ENCODE peak calls at places on chromosome 5, in five cellular contexts. One of them, this sample, is unnamed.

GRCh38 chr5:94361161-94361560 is 257.2 kb downstream of the KIAA0825 start:
- DNase-seq in IMR-90: no peak
- DNase-seq in stomach: no peak
- DNase-seq in transverse colon: no peak
- DNase-seq in ovary: no peak
- DNase-seq in this sample: no peak

GRCh38 chr5:166772770-166773169 is 1518.7 kb upstream of the WWC1 start:
- DNase-seq in IMR-90: no peak
- DNase-seq in stomach: no peak
- DNase-seq in transverse colon: no peak
- DNase-seq in ovary: no peak
- DNase-seq in this sample: no peak

GRCh38 chr5:138790684-138791083 is 37.5 kb downstream of the CTNNA1 start:
- DNase-seq in IMR-90: peak
- DNase-seq in stomach: no peak
- DNase-seq in transverse colon: no peak
- DNase-seq in ovary: no peak
- DNase-seq in this sample: no peak

GRCh38 chr5:160513485-160513884 is 91.8 kb downstream of the PTTG1 start:
- DNase-seq in IMR-90: no peak
- DNase-seq in stomach: no peak
- DNase-seq in transverse colon: no peak
- DNase-seq in ovary: no peak
- DNase-seq in this sample: no peak

GRCh38 chr5:219492-219891 is 1.4 kb downstream of the SDHA start:
- DNase-seq in IMR-90: peak
- DNase-seq in stomach: no peak
- DNase-seq in transverse colon: no peak
- DNase-seq in ovary: no peak
- DNase-seq in this sample: no peak

GRCh38 chr5:114898602-114899001 is 271.1 kb downstream of the TRIM36 start:
- DNase-seq in IMR-90: no peak
- DNase-seq in stomach: no peak
- DNase-seq in transverse colon: no peak
- DNase-seq in ovary: no peak
- DNase-seq in this sample: no peak

GRCh38 chr5:126656397-126657007 is 55.8 kb downstream of the PHAX start:
- DNase-seq in IMR-90: peak
- DNase-seq in stomach: no peak
- DNase-seq in transverse colon: no peak
- DNase-seq in ovary: no peak
- DNase-seq in this sample: no peak

GRCh38 chr5:62386824-62387223 is 16.9 kb downstream of the DIMT1 start:
- DNase-seq in IMR-90: peak
- DNase-seq in stomach: no peak
- DNase-seq in transverse colon: no peak
- DNase-seq in ovary: no peak
- DNase-seq in this sample: no peak

GRCh38 chr5:2093859-2094615 is 211.3 kb upstream of the IRX4 start:
- DNase-seq in IMR-90: no peak
- DNase-seq in stomach: no peak
- DNase-seq in transverse colon: no peak
- DNase-seq in ovary: no peak
- DNase-seq in this sample: no peak

GRCh38 chr5:5198111-5198510 is 58.0 kb downstream of the ADAMTS16 start:
- DNase-seq in IMR-90: no peak
- DNase-seq in stomach: no peak
- DNase-seq in transverse colon: no peak
- DNase-seq in ovary: no peak
- DNase-seq in this sample: no peak

GRCh38 chr5:107615173-107615856 is 55.4 kb downstream of the EFNA5 start:
- DNase-seq in IMR-90: no peak
- DNase-seq in stomach: no peak
- DNase-seq in transverse colon: no peak
- DNase-seq in ovary: no peak
- DNase-seq in this sample: no peak

GRCh38 chr5:31581498-31582099 is 49.5 kb downstream of the C5orf22 start:
- DNase-seq in IMR-90: peak
- DNase-seq in stomach: no peak
- DNase-seq in transverse colon: no peak
- DNase-seq in ovary: no peak
- DNase-seq in this sample: no peak

GRCh38 chr5:94503677-94504076 is 114.7 kb downstream of the KIAA0825 start:
- DNase-seq in IMR-90: no peak
- DNase-seq in stomach: no peak
- DNase-seq in transverse colon: no peak
- DNase-seq in ovary: no peak
- DNase-seq in this sample: no peak

GRCh38 chr5:104635216-104635615 is 1072.6 kb upstream of the NUDT12 start:
- DNase-seq in IMR-90: peak
- DNase-seq in stomach: no peak
- DNase-seq in transverse colon: no peak
- DNase-seq in ovary: no peak
- DNase-seq in this sample: no peak

GRCh38 chr5:158276692-158277091 is 417.7 kb upstream of the CLINT1 start:
- DNase-seq in IMR-90: no peak
- DNase-seq in stomach: no peak
- DNase-seq in transverse colon: no peak
- DNase-seq in ovary: no peak
- DNase-seq in this sample: no peak

GRCh38 chr5:1744393-1745189 is 55.0 kb downstream of the MRPL36 start:
- DNase-seq in IMR-90: no peak
- DNase-seq in stomach: no peak
- DNase-seq in transverse colon: no peak
- DNase-seq in ovary: no peak
- DNase-seq in this sample: peak

GRCh38 chr5:40623480-40624420 is 56.0 kb upstream of the PTGER4 start:
- DNase-seq in IMR-90: no peak
- DNase-seq in stomach: no peak
- DNase-seq in transverse colon: peak
- DNase-seq in ovary: no peak
- DNase-seq in this sample: no peak

GRCh38 chr5:2687746-2688145 is 63.7 kb downstream of the IRX2 start:
- DNase-seq in IMR-90: no peak
- DNase-seq in stomach: no peak
- DNase-seq in transverse colon: no peak
- DNase-seq in ovary: no peak
- DNase-seq in this sample: no peak

GRCh38 chr5:175922192-175922885 is 45.8 kb downstream of the THOC3 start:
- DNase-seq in IMR-90: peak
- DNase-seq in stomach: no peak
- DNase-seq in transverse colon: no peak
- DNase-seq in ovary: no peak
- DNase-seq in this sample: no peak

GRCh38 chr5:142602720-142603245 is 83.1 kb downstream of the FGF1 start:
- DNase-seq in IMR-90: peak
- DNase-seq in stomach: no peak
- DNase-seq in transverse colon: no peak
- DNase-seq in ovary: no peak
- DNase-seq in this sample: no peak

GRCh38 chr5:17001418-17001817 is 65.3 kb upstream of the MYO10 start:
- DNase-seq in IMR-90: peak
- DNase-seq in stomach: no peak
- DNase-seq in transverse colon: no peak
- DNase-seq in ovary: no peak
- DNase-seq in this sample: no peak

GRCh38 chr5:74951855-74952254 is 85.7 kb upstream of the FAM169A start:
- DNase-seq in IMR-90: no peak
- DNase-seq in stomach: no peak
- DNase-seq in transverse colon: no peak
- DNase-seq in ovary: no peak
- DNase-seq in this sample: no peak

GRCh38 chr5:62214701-62215100 is 91.3 kb upstream of the KIF2A start:
- DNase-seq in IMR-90: no peak
- DNase-seq in stomach: no peak
- DNase-seq in transverse colon: no peak
- DNase-seq in ovary: no peak
- DNase-seq in this sample: no peak

GRCh38 chr5:124253421-124253820 is 493.0 kb downstream of the ZNF608 start:
- DNase-seq in IMR-90: no peak
- DNase-seq in stomach: no peak
- DNase-seq in transverse colon: no peak
- DNase-seq in ovary: no peak
- DNase-seq in this sample: peak

GRCh38 chr5:113178073-113178779 is 201.6 kb downstream of the DCP2 start:
- DNase-seq in IMR-90: no peak
- DNase-seq in stomach: no peak
- DNase-seq in transverse colon: no peak
- DNase-seq in ovary: no peak
- DNase-seq in this sample: no peak

GRCh38 chr5:113181409-113181808 is 204.8 kb downstream of the DCP2 start:
- DNase-seq in IMR-90: no peak
- DNase-seq in stomach: no peak
- DNase-seq in transverse colon: no peak
- DNase-seq in ovary: no peak
- DNase-seq in this sample: no peak

GRCh38 chr5:113177225-113177624 is 200.6 kb downstream of the DCP2 start:
- DNase-seq in IMR-90: no peak
- DNase-seq in stomach: no peak
- DNase-seq in transverse colon: no peak
- DNase-seq in ovary: no peak
- DNase-seq in this sample: no peak

GRCh38 chr5:113176734-113177133 is 200.1 kb downstream of the DCP2 start:
- DNase-seq in IMR-90: no peak
- DNase-seq in stomach: no peak
- DNase-seq in transverse colon: no peak
- DNase-seq in ovary: no peak
- DNase-seq in this sample: no peak

GRCh38 chr5:113179156-113179555 is 202.6 kb downstream of the DCP2 start:
- DNase-seq in IMR-90: no peak
- DNase-seq in stomach: no peak
- DNase-seq in transverse colon: no peak
- DNase-seq in ovary: no peak
- DNase-seq in this sample: peak
- H3K27ac ChIP-seq in IMR-90: no peak
- H3K27ac ChIP-seq in stomach: no peak
- H3K27ac ChIP-seq in transverse colon: no peak
- H3K27ac ChIP-seq in ovary: no peak
- H3K27ac ChIP-seq in this sample: no peak

DNA sequence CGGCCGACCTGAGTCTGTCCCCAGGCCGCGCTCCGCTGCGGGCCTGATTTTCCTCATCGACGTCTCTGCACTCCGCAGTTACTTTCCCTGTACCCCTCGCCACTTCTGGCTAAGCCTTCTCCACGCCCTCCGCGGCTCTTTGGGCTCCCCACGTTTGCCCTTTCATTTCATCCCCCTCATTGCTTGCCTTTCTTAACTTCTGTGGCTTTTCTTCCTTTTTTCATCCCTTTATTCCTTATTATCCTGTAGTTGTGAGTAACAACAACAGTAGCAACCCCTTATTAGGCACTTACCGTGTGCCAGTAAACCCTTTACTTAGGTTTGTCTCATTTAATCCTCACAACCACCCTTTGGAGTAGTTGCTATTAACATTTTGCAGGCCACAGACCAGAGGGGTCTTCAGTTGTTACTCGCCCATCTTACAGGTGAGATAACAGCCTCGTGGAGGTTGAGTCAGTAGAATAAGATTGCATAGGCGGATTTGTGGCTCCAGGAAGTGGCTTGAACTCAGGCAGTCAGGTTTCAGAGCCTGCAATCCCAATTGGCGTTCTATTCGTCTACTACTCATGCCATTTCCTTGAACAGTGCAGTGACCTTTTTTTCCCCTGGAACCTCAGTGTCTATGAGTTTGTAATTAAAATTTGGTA is 724 bp downstream of the TCERG1 start:
- DNase-seq in IMR-90: peak
- DNase-seq in stomach: no peak
- DNase-seq in transverse colon: peak
- DNase-seq in ovary: no peak
- DNase-seq in this sample: no peak
- TF ChIP-seq POLR2A in IMR-90: no peak
- TF ChIP-seq POLR2A in stomach: no peak
- TF ChIP-seq POLR2A in transverse colon: no peak
- TF ChIP-seq POLR2A in ovary: no peak
- TF ChIP-seq POLR2A in this sample: no peak

GRCh38 chr5:116864838-116865190 is 290.2 kb upstream of the SEMA6A start:
- DNase-seq in IMR-90: no peak
- DNase-seq in stomach: no peak
- DNase-seq in transverse colon: no peak
- DNase-seq in ovary: no peak
- DNase-seq in this sample: no peak
- H3K27ac ChIP-seq in IMR-90: no peak
- H3K27ac ChIP-seq in stomach: no peak
- H3K27ac ChIP-seq in transverse colon: no peak
- H3K27ac ChIP-seq in ovary: no peak
- H3K27ac ChIP-seq in this sample: no peak

GRCh38 chr5:10289991-10290390 is 17.7 kb downstream of the CMBL start:
- DNase-seq in IMR-90: no peak
- DNase-seq in stomach: no peak
- DNase-seq in transverse colon: no peak
- DNase-seq in ovary: no peak
- DNase-seq in this sample: no peak

GRCh38 chr5:10297646-10298204 is 10.0 kb downstream of the CMBL start:
- DNase-seq in IMR-90: no peak
- DNase-seq in stomach: no peak
- DNase-seq in transverse colon: no peak
- DNase-seq in ovary: no peak
- DNase-seq in this sample: no peak

GRCh38 chr5:10295619-10296326 is 11.9 kb downstream of the CMBL start:
- DNase-seq in IMR-90: no peak
- DNase-seq in stomach: peak
- DNase-seq in transverse colon: no peak
- DNase-seq in ovary: no peak
- DNase-seq in this sample: no peak

GRCh38 chr5:10291736-10292135 is 16.0 kb downstream of the CMBL start:
- DNase-seq in IMR-90: no peak
- DNase-seq in stomach: no peak
- DNase-seq in transverse colon: no peak
- DNase-seq in ovary: no peak
- DNase-seq in this sample: no peak

DNA sequence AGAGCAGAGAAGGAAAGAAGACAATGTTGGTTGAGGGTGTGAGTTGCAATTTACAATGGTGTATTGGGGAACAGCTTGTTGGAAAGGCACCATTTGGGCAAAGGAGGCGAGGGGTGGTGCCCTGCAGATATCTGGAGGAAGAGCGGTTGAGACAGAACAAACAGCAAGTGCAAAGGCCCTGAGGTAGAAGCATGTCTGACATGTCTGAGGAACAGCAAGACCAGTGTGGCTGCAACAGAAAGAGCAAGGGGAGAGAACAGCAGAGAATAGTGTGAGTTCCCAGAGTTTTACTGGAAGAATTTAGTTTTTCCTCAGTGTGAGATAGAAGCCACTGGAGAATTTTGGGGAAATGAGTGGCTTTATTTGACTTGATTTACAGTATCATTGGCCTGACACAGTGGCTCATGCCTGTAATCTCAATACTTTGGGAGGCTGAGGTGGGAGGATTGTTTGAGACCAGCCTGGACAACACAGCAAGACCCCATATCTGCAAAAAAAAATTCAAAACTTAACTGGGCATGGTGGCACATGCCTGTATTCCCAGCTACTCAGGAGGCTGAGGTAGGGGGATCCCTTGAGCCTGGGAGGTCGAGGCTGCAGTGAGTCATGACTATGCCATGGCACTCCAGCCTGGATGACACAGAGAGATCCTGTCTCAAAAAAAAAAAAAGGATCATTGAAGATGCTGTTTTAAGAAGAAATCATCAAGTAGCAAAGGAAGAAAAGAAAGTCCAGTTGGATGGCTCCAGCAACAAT is 13.6 kb downstream of the CMBL start:
- DNase-seq in IMR-90: peak
- DNase-seq in stomach: no peak
- DNase-seq in transverse colon: no peak
- DNase-seq in ovary: no peak
- DNase-seq in this sample: no peak
- TF ChIP-seq POLR2A in IMR-90: no peak
- TF ChIP-seq POLR2A in stomach: no peak
- TF ChIP-seq POLR2A in transverse colon: no peak
- TF ChIP-seq POLR2A in ovary: no peak
- TF ChIP-seq POLR2A in this sample: no peak